ENCODE peak calls at places on chromosomes 12 and 14, in ten cellular contexts. S is NB4; B is CD4-positive, alpha-beta T cell; Y is cardiac fibroblast; F is neural progenitor cell; D is suprapubic skin; O is left ventricle myocardium inferior; E is WTC11; U is cardiac muscle cell; C is mammary epithelial cell. G is an unnamed sample.

GRCh38 chr12:89507015-89507824 is 17.4 kb downstream of the GALNT4 start:
- DNase-seq in O (no peak), Y (peak; percentile 4), E (no peak), B (no peak), D (no peak), S (peak; percentile 34), U (no peak), C (no peak), F (peak; percentile 10), G (no peak)

GRCh38 chr12:13362260-13362841 is 165.8 kb downstream of the EMP1 start:
- DNase-seq in Y (peak; percentile 66), E (peak; percentile 80), O (peak; percentile 37), B (no peak), F (peak; percentile 83), U (peak; percentile 71), C (peak; percentile 62), S (peak; percentile 65), D (no peak), G (no peak)

GRCh38 chr14:87332001-87332400 is 661.0 kb downstream of the GALC start:
- DNase-seq in F (no peak), O (no peak), U (no peak), S (no peak), C (peak; percentile 71), D (no peak), Y (peak; percentile 30), E (no peak), B (no peak), G (no peak)

GRCh38 chr14:36224176-36224575 is 47.7 kb upstream of the PTCSC3 start:
- DNase-seq in E (no peak), S (no peak), F (no peak), Y (no peak), C (no peak), U (no peak), D (no peak), O (no peak), B (no peak), G (no peak)

GRCh38 chr14:89853976-89854693 is 100.4 kb downstream of the EFCAB11 start:
- DNase-seq in S (no peak), F (no peak), E (no peak), U (no peak), Y (no peak), C (no peak), D (no peak), B (no peak), O (no peak), G (no peak)

GRCh38 chr14:102737402-102738372 is 39.6 kb upstream of the TRAF3 start:
- DNase-seq in S (no peak), D (no peak), C (no peak), O (no peak), E (no peak), U (no peak), B (no peak), Y (no peak), F (no peak), G (no peak)

GRCh38 chr12:131511391-131511802 is 199.5 kb upstream of the SFSWAP start:
- DNase-seq in D (no peak), O (no peak), C (peak; percentile 9), S (peak; percentile 93), F (no peak), U (no peak), Y (no peak), B (peak; percentile 24), E (no peak), G (no peak)

GRCh38 chr12:120965534-120966091 is 12.7 kb upstream of the HNF1A start:
- DNase-seq in F (no peak), Y (no peak), U (no peak), C (no peak), D (no peak), S (no peak), B (no peak), O (no peak), E (no peak), G (no peak)

GRCh38 chr14:104582649-104583048 is 3.1 kb downstream of the C14orf180 start:
- DNase-seq in S (no peak), C (no peak), Y (no peak), B (no peak), E (no peak), O (peak; percentile 88), U (peak; percentile 89), F (no peak), D (no peak), G (no peak)

GRCh38 chr14:105419055-105419304 is 647 bp upstream of the MTA1 start:
- DNase-seq in C (no peak), S (no peak), E (no peak), F (no peak), D (no peak), Y (no peak), O (no peak), U (no peak), B (no peak), G (no peak)

GRCh38 chr14:54253195-54253947 is 143.4 kb upstream of the CDKN3 start:
- DNase-seq in U (no peak), E (no peak), S (no peak), D (no peak), B (no peak), O (no peak), C (peak; percentile 89), Y (peak; percentile 91), F (no peak), G (no peak)

GRCh38 chr12:15192721-15193120 is 28.5 kb downstream of the RERG start:
- DNase-seq in O (no peak), S (no peak), C (no peak), U (no peak), Y (peak; percentile 63), D (no peak), E (no peak), F (no peak), B (no peak), G (no peak)

GRCh38 chr12:130847097-130847496 is 8.0 kb upstream of the STX2 start:
- DNase-seq in O (no peak), U (no peak), B (no peak), Y (peak; percentile 48), F (no peak), D (no peak), C (no peak), S (no peak), E (no peak), G (no peak)

DNA sequence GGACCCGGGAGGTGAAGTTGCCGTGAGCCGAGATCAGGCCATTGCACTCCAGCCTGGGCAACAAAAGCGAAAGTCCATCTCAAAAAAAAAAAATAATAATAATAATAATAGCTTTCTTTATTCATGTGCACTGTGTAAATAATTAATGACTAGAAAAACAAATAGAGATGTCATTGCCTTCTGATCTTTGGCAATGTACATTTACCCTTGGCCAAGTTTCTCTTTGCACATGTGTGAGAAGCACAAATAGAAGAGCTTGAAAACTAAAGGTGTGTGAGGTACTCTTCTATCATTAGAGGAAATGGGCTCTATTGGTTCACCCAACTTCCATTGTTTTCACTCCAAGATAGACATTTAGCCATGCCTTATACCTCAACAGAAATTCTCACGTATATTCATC is 170.1 kb upstream of the PDZRN4 start:
- DNase-seq in S (no peak), D (no peak), C (no peak), Y (no peak), U (no peak), E (no peak), O (no peak), F (no peak), B (no peak), G (no peak)
- TF ChIP-seq CTCF in S (no peak), D (no peak), C (no peak), Y (no peak), U (no peak), E (no peak), O (no peak), F (no peak), B (no peak), G (no peak)

GRCh38 chr12:55930771-55931316 is at the start of gene DGKA:
- DNase-seq in D (peak; percentile 76), C (peak; percentile 83), F (peak; percentile 52), B (peak; percentile 80), Y (peak; percentile 87), E (peak; percentile 55), O (peak; percentile 25), S (peak; percentile 88), U (peak; percentile 57), G (no peak)
- TF ChIP-seq CTCF in D (peak; percentile 46), C (peak; percentile 74), F (peak; percentile 67), B (peak; percentile 76), Y (peak; percentile 63), E (peak; percentile 14), O (peak; percentile 64), S (peak; percentile 80), U (peak; percentile 62), G (no peak)

GRCh38 chr14:24297190-24297964 is 2.2 kb downstream of the DHRS1 start:
- DNase-seq in S (peak; percentile 38), E (no peak), D (no peak), B (no peak), Y (peak; percentile 39), C (peak; percentile 54), F (peak; percentile 59), U (peak; percentile 43), O (no peak), G (no peak)
- TF ChIP-seq CTCF in S (peak; percentile 18), E (no peak), D (peak; percentile 45), B (peak; percentile 31), Y (peak; percentile 40), C (peak; percentile 74), F (peak; percentile 55), U (peak; percentile 44), O (peak; percentile 39), G (no peak)

GRCh38 chr14:52706724-52707706 is at the start of gene PSMC6:
- DNase-seq in U (peak; percentile 95), S (peak; percentile 93), C (peak; percentile 91), F (peak; percentile 94), B (peak; percentile 95), E (peak; percentile 95), D (peak; percentile 97), Y (peak; percentile 89), O (peak; percentile 96), G (peak; percentile 85)
- TF ChIP-seq CTCF in U (no peak), S (no peak), C (no peak), F (no peak), B (no peak), E (no peak), D (no peak), Y (no peak), O (no peak), G (no peak)

DNA sequence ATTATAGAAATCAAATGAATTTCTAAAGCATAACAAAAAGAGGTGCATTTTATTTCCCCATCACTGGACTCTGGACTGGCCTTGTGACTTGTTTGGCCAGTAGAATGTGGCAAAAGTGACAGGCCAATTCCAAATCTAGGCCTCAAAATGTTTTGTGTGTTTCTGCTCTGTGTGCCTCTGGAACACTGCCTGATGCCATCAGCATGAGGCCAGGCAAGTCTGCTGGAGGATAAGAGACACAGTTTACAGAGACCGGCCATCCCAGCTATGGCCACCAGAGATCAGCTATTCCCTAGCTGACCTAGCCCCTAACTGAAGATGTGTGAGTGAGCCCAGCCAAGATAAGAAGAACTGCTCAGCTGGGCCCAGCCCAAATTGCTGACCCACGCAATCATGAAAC is 32.9 kb downstream of the ASCL1 start:
- DNase-seq in B (no peak), Y (no peak), D (no peak), O (no peak), S (no peak), U (no peak), C (no peak), F (peak; percentile 42), E (no peak), G (no peak)
- TF ChIP-seq CTCF in B (no peak), Y (no peak), D (no peak), O (no peak), S (no peak), U (no peak), C (no peak), F (peak; percentile 34), E (no peak), G (no peak)

DNA sequence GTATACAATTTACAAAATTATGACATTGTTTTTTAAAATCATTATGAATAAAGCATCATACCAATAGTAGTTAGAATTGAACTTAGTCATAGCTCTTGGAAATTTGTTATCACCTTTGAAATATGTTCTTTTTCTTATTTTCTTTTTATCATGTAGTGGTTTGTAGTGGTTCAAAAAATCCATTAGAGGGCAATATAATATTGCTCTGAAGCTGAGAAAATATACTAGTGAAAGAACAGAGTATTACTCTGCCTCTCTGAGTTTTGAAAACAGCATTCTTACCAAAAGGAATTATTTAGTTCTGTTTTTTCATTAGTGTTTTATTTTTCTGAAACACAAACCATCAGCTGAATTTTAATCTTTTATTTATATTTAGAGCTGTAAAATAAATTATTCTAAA is 76.2 kb downstream of the PDZRN4 start:
- DNase-seq in D (no peak), C (no peak), E (no peak), O (no peak), F (no peak), B (no peak), S (peak; percentile 16), Y (peak; percentile 22), U (peak; percentile 11), G (no peak)
- TF ChIP-seq CTCF in D (no peak), C (peak; percentile 44), E (no peak), O (peak; percentile 57), F (peak; percentile 55), B (peak; percentile 6), S (no peak), Y (no peak), U (peak; percentile 38), G (no peak)

G was measured in omental fat pad.